ENCODE peak calls at places on chromosomes 2 and 18, in eight cellular contexts. B is K562, F is IMR-90, S is transverse colon, W is heart left ventricle, G is ovary, X is sigmoid colon, Y is body of pancreas. D is an unnamed sample.

GRCh38 chr2:2763998-2764355 is 432.9 kb upstream of the MYT1L start:
- DNase-seq in G (no peak), Y (no peak), B (no peak), X (no peak), S (no peak), F (no peak), W (no peak), D (no peak)

GRCh38 chr2:1804865-1805264 is 60.5 kb upstream of the PXDN start:
- DNase-seq in S (no peak), Y (no peak), F (no peak), W (no peak), X (peak; percentile 62), B (no peak), G (no peak), D (no peak)

GRCh38 chr2:167191588-167191987 is 303.3 kb downstream of the XIRP2 start:
- DNase-seq in B (no peak), W (no peak), G (no peak), X (no peak), F (peak; percentile 41), Y (no peak), S (no peak), D (no peak)

GRCh38 chr2:148907085-148907785 is 32.2 kb downstream of the KIF5C start:
- DNase-seq in G (no peak), S (no peak), B (peak; percentile 42), X (no peak), F (no peak), Y (no peak), W (no peak), D (no peak)

GRCh38 chr2:164692114-164692513 is 70.8 kb upstream of the GRB14 start:
- DNase-seq in Y (no peak), W (no peak), X (no peak), G (no peak), S (no peak), B (no peak), F (no peak), D (no peak)

GRCh38 chr2:48323146-48323545 is 206.8 kb upstream of the STON1 start:
- DNase-seq in B (no peak), W (no peak), S (no peak), Y (no peak), G (no peak), F (no peak), X (no peak), D (no peak)

GRCh38 chr2:119223521-119224390 is at the start of gene STEAP3:
- DNase-seq in X (peak; percentile 81), F (peak; percentile 35), Y (peak; percentile 95), G (peak; percentile 69), S (peak; percentile 86), B (peak; percentile 98), W (peak; percentile 80), D (peak; percentile 43)

GRCh38 chr18:63073481-63073880 is 246.1 kb downstream of the BCL2 start:
- DNase-seq in W (no peak), B (no peak), Y (no peak), F (no peak), S (no peak), G (no peak), X (no peak), D (peak; percentile 64)

GRCh38 chr18:78738076-78738690 is 241.4 kb upstream of the SALL3 start:
- DNase-seq in Y (no peak), B (no peak), G (no peak), S (no peak), W (no peak), X (no peak), F (no peak), D (no peak)

GRCh38 chr2:71570511-71570910 is 117.2 kb downstream of the DYSF start:
- DNase-seq in F (no peak), Y (no peak), S (no peak), B (no peak), W (no peak), X (no peak), G (no peak), D (no peak)

GRCh38 chr2:9030882-9031645 is 27.6 kb upstream of the MBOAT2 start:
- DNase-seq in B (no peak), W (no peak), G (no peak), X (no peak), F (peak; percentile 52), Y (no peak), S (no peak), D (no peak)

GRCh38 chr2:147181351-147182029 is 663.3 kb upstream of the ACVR2A start:
- DNase-seq in Y (no peak), G (no peak), S (no peak), W (no peak), B (no peak), X (no peak), F (no peak), D (no peak)

GRCh38 chr2:235232474-235233435 is 261.1 kb upstream of the AGAP1 start:
- DNase-seq in W (no peak), S (no peak), G (no peak), Y (no peak), X (no peak), F (no peak), B (no peak), D (no peak)

GRCh38 chr2:68320118-68320641 is 431 bp upstream of the CNRIP1 start:
- DNase-seq in S (no peak), W (peak; percentile 25), B (peak; percentile 14), X (peak; percentile 73), G (peak; percentile 48), Y (peak; percentile 15), F (no peak), D (no peak)

GRCh38 chr2:68316091-68316490 is 3.7 kb downstream of the CNRIP1 start:
- DNase-seq in G (no peak), Y (no peak), X (no peak), B (no peak), F (no peak), S (no peak), W (no peak), D (no peak)

GRCh38 chr2:68317971-68318685 is 1.6 kb downstream of the CNRIP1 start:
- DNase-seq in B (no peak), Y (no peak), G (peak; percentile 26), W (peak; percentile 20), X (no peak), F (no peak), S (no peak), D (no peak)

GRCh38 chr2:68319397-68320117 is at the start of gene CNRIP1:
- DNase-seq in B (peak; percentile 16), F (peak; percentile 83), X (peak; percentile 91), S (peak; percentile 46), W (peak; percentile 85), G (peak; percentile 88), Y (peak; percentile 29), D (no peak)

DNA sequence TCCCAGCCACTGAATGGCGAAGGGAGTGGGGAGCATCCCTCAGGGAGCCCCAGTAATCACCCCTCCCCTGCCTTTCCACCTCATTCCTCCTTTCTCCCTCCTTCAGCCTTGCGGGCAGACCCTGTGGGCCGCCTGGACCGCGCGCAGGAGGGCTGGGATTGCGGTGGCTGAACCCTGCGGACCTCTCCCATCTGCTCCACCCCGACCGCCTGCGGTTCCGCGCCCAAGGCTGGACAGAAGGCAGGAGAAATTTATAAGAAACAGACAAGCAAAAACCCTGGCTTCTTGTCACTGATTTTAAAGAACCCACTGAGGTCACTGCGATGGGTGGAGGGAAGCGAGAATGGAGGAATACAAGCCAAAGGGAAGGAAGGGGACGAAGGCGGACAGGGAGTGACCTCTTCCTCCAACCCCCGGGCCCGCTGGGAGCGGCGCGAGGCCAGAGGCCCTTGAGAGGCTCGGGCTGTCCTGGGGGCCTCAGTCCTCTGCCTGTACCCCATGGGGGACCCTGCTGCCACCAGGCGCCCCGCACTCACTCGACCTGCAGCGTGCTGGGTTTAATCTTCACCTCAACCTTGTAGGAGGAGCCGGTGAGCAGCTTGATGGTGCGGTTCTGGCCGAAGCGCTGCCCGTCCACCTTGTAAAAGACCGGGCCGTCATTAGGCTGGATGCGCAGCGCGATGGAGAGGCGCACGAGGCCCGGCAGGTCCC is 908 bp downstream of the CNRIP1 start:
- DNase-seq in Y (no peak), S (peak; percentile 10), X (peak; percentile 70), W (peak; percentile 50), G (peak; percentile 35), B (no peak), F (no peak), D (no peak)
- H3K4me1 ChIP-seq in Y (peaks cover 14% of the 10 kb centered on the region), S (no peaks in the 10 kb centered on the region), X (peaks cover 19% of the 10 kb centered on the region), W (peaks cover 18% of the 10 kb centered on the region), G (peaks cover 5% of the 10 kb centered on the region), B (peaks cover 15% of the 10 kb centered on the region), F (no peaks in the 10 kb centered on the region), D (no peaks in the 10 kb centered on the region)

GRCh38 chr2:198930170-198930569 is 527.6 kb downstream of the SATB2 start:
- DNase-seq in F (no peak), G (no peak), X (no peak), S (no peak), B (no peak), Y (no peak), W (no peak), D (no peak)
- TF ChIP-seq POLR2A in F (no peak), G (no peak), X (no peak), S (no peak), B (no peak), Y (no peak), W (no peak), D (no peak)

GRCh38 chr2:240322991-240323390 is 112.5 kb upstream of the GPC1 start:
- DNase-seq in Y (no peak), S (no peak), G (no peak), W (no peak), F (no peak), B (no peak), X (no peak), D (no peak)

GRCh38 chr2:240320561-240321091 is 114.8 kb upstream of the GPC1 start:
- DNase-seq in B (no peak), F (no peak), G (no peak), W (no peak), S (no peak), X (no peak), Y (no peak), D (no peak)

GRCh38 chr2:240319221-240319854 is 116.1 kb upstream of the GPC1 start:
- DNase-seq in W (no peak), X (no peak), F (peak; percentile 21), G (no peak), Y (no peak), B (no peak), S (no peak), D (no peak)

GRCh38 chr2:240322231-240322955 is 113.1 kb upstream of the GPC1 start:
- DNase-seq in G (no peak), Y (no peak), B (no peak), S (no peak), W (no peak), F (peak; percentile 55), X (no peak), D (no peak)

GRCh38 chr2:240319855-240320560 is 115.5 kb upstream of the GPC1 start:
- DNase-seq in W (no peak), X (no peak), Y (no peak), S (no peak), B (peak; percentile 14), G (no peak), F (peak; percentile 97), D (no peak)
- TF ChIP-seq CTCF in W (no peak), X (no peak), Y (no peak), S (no peak), B (no peak), G (no peak), F (no peak), D (no peak)

DNA sequence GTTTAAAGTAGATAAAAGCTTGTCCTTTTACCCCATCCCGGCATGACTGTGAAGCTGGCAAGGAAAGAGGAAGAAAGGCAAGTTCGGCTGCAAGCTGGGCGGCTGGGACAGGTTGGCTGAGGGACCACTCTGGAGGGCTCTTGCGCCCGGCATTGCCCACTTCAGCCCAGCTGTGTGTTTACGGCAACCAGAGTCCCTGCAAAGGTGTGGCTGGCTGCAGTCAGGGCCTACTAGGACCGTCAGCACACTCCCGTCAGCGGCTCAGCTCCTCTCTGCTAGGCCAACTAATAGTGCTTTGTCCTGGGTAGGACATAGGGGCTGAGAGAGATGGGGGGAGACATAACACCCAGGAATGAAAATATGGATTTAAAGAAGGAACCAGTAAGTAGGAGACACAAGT is 11.7 kb upstream of the SAP130 start:
- DNase-seq in F (no peak), Y (no peak), W (no peak), S (no peak), X (no peak), B (no peak), G (no peak), D (no peak)
- H3K4me1 ChIP-seq in F (no peaks in the 10 kb centered on the region), Y (no peaks in the 10 kb centered on the region), W (no peaks in the 10 kb centered on the region), S (no peaks in the 10 kb centered on the region), X (no peaks in the 10 kb centered on the region), B (no peaks in the 10 kb centered on the region), G (no peaks in the 10 kb centered on the region), D (no peaks in the 10 kb centered on the region)